ENCODE peak calls at places on chromosomes 6 and 20, in four cellular contexts. E is PC-9; C is CD8-positive, alpha-beta T cell; A is spleen. S is an unnamed sample. For H3K4me1, the result is how much of the 10 kb centered on the place peaks cover.

GRCh38 chr6:11606287-11606686 is 68.7 kb downstream of the TMEM170B start:
- DNase-seq in C (no peak), E (no peak), A (no peak), S (no peak)

GRCh38 chr6:143583542-143584330 is 72.2 kb upstream of the FUCA2 start:
- DNase-seq in E (no peak), C (no peak), A (no peak), S (no peak)

GRCh38 chr6:149264629-149265028 is 52.9 kb upstream of the TAB2 start:
- DNase-seq in E (no peak), C (peak), A (no peak), S (no peak)

GRCh38 chr20:33914871-33915270 is 78.8 kb upstream of the RALY start:
- DNase-seq in C (peak), E (peak), A (no peak), S (no peak)

GRCh38 chr6:131923356-131923755 is 27.8 kb downstream of the CCN2 start:
- DNase-seq in E (peak), A (no peak), C (no peak), S (peak)

GRCh38 chr6:80003841-80004198 is 629 bp upstream of the TTK start:
- DNase-seq in C (peak), A (peak), E (no peak), S (no peak)

GRCh38 chr20:50390685-50391443 is 119.3 kb upstream of the PTPN1 start:
- DNase-seq in A (no peak), C (no peak), E (no peak), S (peak)

GRCh38 chr20:62792182-62792939 is 3.9 kb upstream of the MRGBP start:
- DNase-seq in A (no peak), C (no peak), E (no peak), S (no peak)

GRCh38 chr20:43915209-43916072 is 789 bp downstream of the TOX2 start:
- DNase-seq in A (no peak), C (no peak), E (no peak), S (peak)

GRCh38 chr6:99330159-99330558 is 19.3 kb downstream of the FAXC start:
- DNase-seq in A (no peak), E (peak), C (peak), S (peak)

GRCh38 chr6:5135783-5136376 is 50.7 kb downstream of the PPP1R3G start:
- DNase-seq in E (no peak), A (no peak), C (peak), S (peak)

GRCh38 chr6:146851837-146852236 is 253.1 kb downstream of the ADGB start:
- DNase-seq in C (no peak), E (no peak), A (no peak), S (no peak)

GRCh38 chr20:62369508-62370114 is 2.5 kb upstream of the LAMA5 start:
- DNase-seq in C (no peak), E (peak), A (no peak), S (no peak)

GRCh38 chr20:36399147-36399968 is 93.2 kb downstream of the DLGAP4 start:
- DNase-seq in C (no peak), E (peak), A (no peak), S (peak)

GRCh38 chr6:49409951-49410542 is 53.0 kb downstream of the MMUT start:
- DNase-seq in E (peak), C (peak), A (no peak), S (peak)

GRCh38 chr6:89372506-89372901 is 20.0 kb upstream of the UBE2J1 start:
- DNase-seq in C (no peak), A (no peak), E (no peak), S (no peak)

GRCh38 chr6:89037156-89037900 is 43.2 kb upstream of the PNRC1 start:
- DNase-seq in C (no peak), E (no peak), A (no peak), S (no peak)

GRCh38 chr20:17794400-17794799 is 94.6 kb downstream of the BANF2 start:
- DNase-seq in A (no peak), E (no peak), C (no peak), S (no peak)

GRCh38 chr20:57589728-57590484 is 29.0 kb downstream of the PCK1 start:
- DNase-seq in C (no peak), A (peak), E (no peak), S (no peak)

GRCh38 chr6:11318835-11319813 is 86.7 kb upstream of the NEDD9 start:
- DNase-seq in E (peak), C (no peak), A (no peak), S (no peak)

GRCh38 chr20:57402206-57403125 is 11.3 kb downstream of the RBM38 start:
- DNase-seq in E (no peak), A (peak), C (no peak), S (no peak)

GRCh38 chr6:42471116-42471515 is 19.4 kb upstream of the TRERF1 start:
- DNase-seq in E (no peak), C (no peak), A (no peak), S (no peak)

GRCh38 chr20:21251278-21251677 is 51.9 kb upstream of the XRN2 start:
- DNase-seq in E (no peak), C (no peak), A (no peak), S (no peak)

GRCh38 chr6:137866200-137866913 is 702 bp upstream of the TNFAIP3 start:
- DNase-seq in E (peak), C (no peak), A (peak), S (peak)

GRCh38 chr6:45681860-45682488 is 304.2 kb upstream of the SUPT3H start:
- DNase-seq in E (no peak), C (no peak), A (no peak), S (no peak)

GRCh38 chr6:140319209-140319608 is 944.8 kb upstream of the CITED2 start:
- DNase-seq in E (no peak), A (no peak), C (no peak), S (no peak)

GRCh38 chr6:158739673-158740072 is 79.5 kb downstream of the EZR start:
- DNase-seq in A (no peak), E (no peak), C (no peak), S (no peak)
- H3K4me1 ChIP-seq in A (under half), E (half or more), C (under half), S (under half)

GRCh38 chr6:128311944-128312570 is 208.3 kb downstream of the PTPRK start:
- DNase-seq in E (no peak), A (no peak), C (no peak), S (no peak)

GRCh38 chr6:128305976-128306375 is 214.4 kb downstream of the PTPRK start:
- DNase-seq in C (no peak), A (no peak), E (no peak), S (no peak)

GRCh38 chr6:128307671-128308070 is 212.7 kb downstream of the PTPRK start:
- DNase-seq in C (no peak), A (no peak), E (no peak), S (no peak)

GRCh38 chr6:128314190-128314589 is 206.2 kb downstream of the PTPRK start:
- DNase-seq in E (no peak), A (no peak), C (no peak), S (no peak)

GRCh38 chr6:128310061-128310460 is 210.3 kb downstream of the PTPRK start:
- DNase-seq in C (no peak), E (no peak), A (no peak), S (no peak)
- TF ChIP-seq CTCF in C (no peak), E (no peak), A (no peak), S (no peak)

GRCh38 chr6:106512958-106513480 is 116.3 kb downstream of the RTN4IP1 start:
- DNase-seq in A (no peak), C (no peak), E (no peak), S (no peak)

GRCh38 chr6:106512048-106512957 is 117.0 kb downstream of the RTN4IP1 start:
- DNase-seq in E (peak), C (peak), A (peak), S (peak)

GRCh38 chr6:106511274-106512047 is 117.8 kb downstream of the RTN4IP1 start:
- DNase-seq in A (peak), E (peak), C (peak), S (no peak)

GRCh38 chr6:106514281-106514885 is 114.9 kb downstream of the RTN4IP1 start:
- DNase-seq in E (no peak), A (no peak), C (no peak), S (no peak)

DNA sequence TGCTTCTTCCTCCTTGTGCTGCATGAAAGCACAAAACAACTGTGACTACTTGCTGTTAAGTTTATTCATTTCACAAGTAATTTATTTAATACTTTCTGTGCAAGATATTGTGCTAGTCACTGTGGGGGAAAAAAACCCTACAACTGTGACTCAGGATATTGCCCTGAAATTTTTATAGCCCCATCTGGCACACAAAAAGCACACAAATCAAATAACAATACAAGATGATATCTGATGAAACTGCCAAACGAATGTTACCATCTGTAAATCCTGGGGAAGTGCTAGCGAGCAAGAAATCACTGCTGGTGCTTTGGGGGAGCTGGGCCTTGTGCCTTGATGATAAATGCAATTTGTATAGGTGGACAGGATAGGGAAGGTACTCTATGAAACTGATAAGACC is 115.5 kb downstream of the RTN4IP1 start:
- DNase-seq in A (no peak), C (no peak), E (no peak), S (no peak)
- H3K4me1 ChIP-seq in A (half or more), C (half or more), E (under half), S (under half)

GRCh38 chr6:48086187-48086586 is 24.8 kb downstream of the PTCHD4 start:
- DNase-seq in C (no peak), E (no peak), A (no peak), S (no peak)
- TF ChIP-seq CTCF in C (no peak), E (peak), A (no peak), S (no peak)

S was measured in Caco-2.